ENCODE peak calls at places on chromosomes 16 and 17, in ten cellular contexts. Q is stimulated activated naive CD8-positive, alpha-beta T cell treated with anti-CD3 and anti-CD28 coated beads, Interleukin-15, Interleukin-2, amounts not matched to agents 100 U/mL and 50 U/mL, for 24 hours; P is NCI-H2171 treated with DMSO at 0.1 percent for 48 hours; U is T-cell; G is HAP-1; K is endothelial cell; M is left colon; S is A549; A is NCI-H1436; H is progenitor cell of endocrine pancreas. X is an unnamed sample.

GRCh38 chr17:41060052-41060604 is at the start of gene KRTAP2-3:
- DNase-seq in K (no peak), S (peak; percentile 49), H (no peak), Q (no peak), P (no peak), G (no peak), U (no peak), A (no peak), M (no peak), X (no peak)

GRCh38 chr17:48719642-48720262 is 2.6 kb downstream of the PRAC1 start:
- DNase-seq in S (no peak), P (no peak), G (no peak), H (no peak), Q (no peak), M (no peak), K (no peak), U (no peak), A (no peak), X (no peak)

GRCh38 chr16:88454315-88455057 is 1.4 kb downstream of the ZFPM1 start:
- DNase-seq in U (peak; percentile 46), S (peak; percentile 60), G (no peak), Q (peak; percentile 62), P (no peak), A (no peak), H (no peak), K (peak; percentile 25), M (peak; percentile 39), X (peak; percentile 35)

GRCh38 chr16:84769416-84769815 is 50.4 kb upstream of the CRISPLD2 start:
- DNase-seq in P (no peak), M (no peak), Q (no peak), K (no peak), H (no peak), A (no peak), S (no peak), U (no peak), G (no peak), X (no peak)

GRCh38 chr17:7313028-7313889 is 1.9 kb downstream of the GPS2 start:
- DNase-seq in K (no peak), S (peak; percentile 67), P (no peak), G (peak; percentile 57), A (no peak), Q (no peak), H (no peak), M (no peak), U (no peak), X (no peak)

GRCh38 chr17:78997231-78997741 is 12.3 kb downstream of the CANT1 start:
- DNase-seq in Q (no peak), S (no peak), A (no peak), G (no peak), H (no peak), M (peak; percentile 36), K (no peak), U (no peak), P (no peak), X (no peak)

GRCh38 chr16:2963611-2964415 is at the start of gene KREMEN2:
- DNase-seq in A (peak; percentile 66), S (peak; percentile 82), K (no peak), Q (peak; percentile 56), M (peak; percentile 26), H (no peak), U (peak; percentile 40), P (peak; percentile 75), G (peak; percentile 97), X (no peak)

GRCh38 chr17:40348562-40349476 is 15.7 kb downstream of the GJD3 start:
- DNase-seq in U (no peak), K (no peak), Q (no peak), A (peak; percentile 64), H (no peak), G (no peak), S (no peak), P (peak; percentile 72), M (peak; percentile 56), X (no peak)

GRCh38 chr17:62164712-62165377 is 99.8 kb upstream of the MED13 start:
- DNase-seq in M (no peak), H (no peak), U (no peak), A (no peak), G (no peak), S (no peak), Q (no peak), P (no peak), K (no peak), X (no peak)

GRCh38 chr16:69089091-69089912 is 16.2 kb upstream of the HAS3 start:
- DNase-seq in M (no peak), P (peak; percentile 32), H (peak; percentile 14), A (peak; percentile 21), Q (peak; percentile 21), G (no peak), K (no peak), S (no peak), U (no peak), X (no peak)

GRCh38 chr17:7740481-7741001 is 23.0 kb downstream of the DNAH2 start:
- DNase-seq in G (no peak), Q (no peak), M (no peak), P (no peak), A (no peak), S (no peak), H (no peak), U (no peak), K (no peak), X (no peak)

GRCh38 chr16:1909661-1910231 is 8.5 kb downstream of the HS3ST6 start:
- DNase-seq in Q (no peak), H (no peak), S (no peak), M (peak; percentile 75), A (no peak), U (no peak), K (no peak), P (no peak), G (peak; percentile 73), X (no peak)

GRCh38 chr17:12927541-12928425 is 90.0 kb downstream of the ELAC2 start:
- DNase-seq in M (no peak), P (peak; percentile 28), G (no peak), U (no peak), K (peak; percentile 10), S (no peak), A (no peak), Q (no peak), H (no peak), X (no peak)

GRCh38 chr17:82281502-82282238 is 8.2 kb upstream of the CSNK1D start:
- DNase-seq in U (no peak), K (no peak), H (no peak), M (no peak), P (no peak), A (no peak), S (no peak), G (no peak), Q (peak; percentile 66), X (no peak)

GRCh38 chr17:67608691-67609090 is 109.0 kb upstream of the NOL11 start:
- DNase-seq in Q (no peak), H (no peak), S (no peak), P (no peak), G (no peak), A (no peak), U (no peak), M (no peak), K (no peak), X (no peak)

GRCh38 chr17:50406578-50406977 is 9.3 kb upstream of the LRRC59 start:
- DNase-seq in Q (no peak), M (no peak), A (no peak), K (no peak), P (no peak), S (no peak), H (no peak), G (no peak), U (no peak), X (no peak)

GRCh38 chr16:56848056-56848936 is 16.7 kb upstream of the SLC12A3 start:
- DNase-seq in G (no peak), M (no peak), P (no peak), A (no peak), H (no peak), S (no peak), Q (no peak), K (no peak), U (no peak), X (no peak)

GRCh38 chr16:27242868-27243590 is 25.5 kb downstream of the NSMCE1 start:
- DNase-seq in G (no peak), P (no peak), M (peak; percentile 48), K (peak; percentile 39), Q (peak; percentile 37), S (peak; percentile 35), U (peak; percentile 36), H (no peak), A (no peak), X (no peak)

X was measured in effector CD4-positive, alpha-beta T cell.